ENCODE peak calls at places on chromosomes 7 and 10, in seven cellular contexts. E is mucosa of descending colon, W is OCI-LY7, P is GM12864, G is RWPE1, B is PC-3, O is AG04450. Z is an unnamed sample.

GRCh38 chr10:66799474-66799873 is 126.4 kb upstream of the LRRTM3 start:
- DNase-seq in B (peak; percentile 66), G (no peak), O (no peak), W (no peak), E (no peak), P (no peak), Z (no peak)

GRCh38 chr10:102150970-102151773 is 1.0 kb upstream of the NOLC1 start:
- DNase-seq in P (no peak), G (peak; percentile 75), W (no peak), B (peak; percentile 63), E (no peak), O (no peak), Z (no peak)

GRCh38 chr10:132575320-132576201 is 38.0 kb downstream of the INPP5A start:
- DNase-seq in O (peak; percentile 65), B (peak; percentile 96), P (no peak), E (peak; percentile 61), G (no peak), W (no peak), Z (peak; percentile 57)

GRCh38 chr10:55550241-55550640 is 749.2 kb upstream of the PCDH15 start:
- DNase-seq in B (peak; percentile 82), E (no peak), W (no peak), G (peak; percentile 3), O (no peak), P (no peak), Z (no peak)

GRCh38 chr7:2241580-2242540 is at the start of the genes MRM2 and NUDT1:
- DNase-seq in G (peak; percentile 83), E (peak; percentile 91), W (peak; percentile 87), O (peak; percentile 16), P (no peak), B (peak; percentile 83), Z (no peak)

GRCh38 chr7:96654630-96655188 is 54.9 kb downstream of the SEM1 start:
- DNase-seq in E (no peak), P (no peak), B (no peak), O (no peak), W (no peak), G (no peak), Z (no peak)

GRCh38 chr10:21293518-21294356 is 231.7 kb downstream of the SKIDA1 start:
- DNase-seq in W (no peak), B (no peak), P (no peak), G (no peak), O (no peak), E (no peak), Z (no peak)

GRCh38 chr10:79397575-79398303 is 47.7 kb downstream of the ZCCHC24 start:
- DNase-seq in G (no peak), O (no peak), E (no peak), P (no peak), W (no peak), B (no peak), Z (no peak)

GRCh38 chr10:59301067-59301674 is 61.2 kb downstream of the FAM13C start:
- DNase-seq in E (no peak), O (no peak), B (no peak), W (no peak), G (no peak), P (no peak), Z (no peak)

GRCh38 chr7:46003896-46004875 is 83.1 kb upstream of the IGFBP3 start:
- DNase-seq in O (peak; percentile 55), E (no peak), W (no peak), G (peak; percentile 79), B (peak; percentile 95), P (no peak), Z (no peak)

GRCh38 chr10:124647421-124648130 is 96.6 kb downstream of the FAM53B start:
- DNase-seq in B (peak; percentile 6), E (peak; percentile 78), W (peak; percentile 80), O (no peak), P (peak; percentile 64), G (peak; percentile 56), Z (no peak)

GRCh38 chr10:89644691-89644966 is 413 bp downstream of the PANK1 start:
- DNase-seq in B (no peak), G (no peak), W (peak; percentile 65), E (no peak), P (no peak), O (no peak), Z (no peak)

GRCh38 chr10:89651916-89652573 is 7.0 kb upstream of the PANK1 start:
- DNase-seq in G (no peak), E (no peak), O (no peak), W (peak; percentile 2), P (no peak), B (no peak), Z (no peak)

GRCh38 chr10:84214612-84215235 is 10.6 kb downstream of the LRIT2 start:
- DNase-seq in E (peak; percentile 62), B (peak; percentile 14), P (no peak), O (no peak), W (peak; percentile 52), G (no peak), Z (no peak)

GRCh38 chr10:5582736-5583135 is 58.0 kb downstream of the CALML3 start:
- DNase-seq in P (no peak), G (no peak), B (no peak), E (peak; percentile 17), W (peak; percentile 56), O (no peak), Z (no peak)

GRCh38 chr10:80283119-80283518 is 6.3 kb downstream of the MAT1A start:
- DNase-seq in E (no peak), B (no peak), O (no peak), G (no peak), W (no peak), P (no peak), Z (no peak)

GRCh38 chr10:70584366-70584765 is 18.2 kb downstream of the PRF1 start:
- DNase-seq in W (peak; percentile 59), G (no peak), B (no peak), P (no peak), E (no peak), O (no peak), Z (no peak)

GRCh38 chr10:74058071-74058470 is 60.2 kb downstream of the VCL start:
- DNase-seq in O (no peak), B (peak; percentile 94), G (no peak), E (no peak), W (peak; percentile 29), P (no peak), Z (no peak)

GRCh38 chr10:114962441-114962840 is 24.4 kb downstream of the TRUB1 start:
- DNase-seq in W (no peak), B (no peak), O (no peak), G (no peak), P (no peak), E (no peak), Z (no peak)

GRCh38 chr10:4721994-4722753 is 103.8 kb upstream of the AKR1E2 start:
- DNase-seq in O (no peak), G (no peak), W (no peak), E (no peak), B (peak; percentile 64), P (no peak), Z (peak; percentile 17)

GRCh38 chr7:107660381-107661080 is at the start of gene SLC26A4:
- DNase-seq in E (no peak), G (no peak), P (no peak), O (no peak), W (no peak), B (no peak), Z (no peak)

GRCh38 chr10:105188737-105189463 is 547.8 kb downstream of the SORCS3 start:
- DNase-seq in P (no peak), B (peak; percentile 18), W (no peak), O (no peak), G (peak; percentile 64), E (no peak), Z (no peak)

GRCh38 chr7:140060788-140061606 is 1.8 kb downstream of the PARP12 start:
- DNase-seq in W (no peak), P (no peak), G (no peak), E (no peak), O (peak; percentile 44), B (peak; percentile 26), Z (no peak)

GRCh38 chr10:116825901-116826300 is 23.4 kb upstream of the ENO4 start:
- DNase-seq in B (no peak), O (no peak), P (no peak), E (no peak), W (no peak), G (no peak), Z (no peak)

GRCh38 chr10:63520463-63521388 is 475 bp upstream of the REEP3 start:
- DNase-seq in P (no peak), E (peak; percentile 84), G (peak; percentile 70), O (no peak), W (peak; percentile 76), B (peak; percentile 95), Z (no peak)

GRCh38 chr10:71964669-71965515 is 697 bp downstream of the CHST3 start:
- DNase-seq in O (no peak), W (no peak), G (peak; percentile 71), P (no peak), B (peak; percentile 66), E (peak; percentile 41), Z (no peak)

GRCh38 chr7:115631782-115632181 is 398.8 kb downstream of the TFEC start:
- DNase-seq in W (no peak), O (no peak), G (no peak), E (no peak), B (no peak), P (no peak), Z (no peak)
- TF ChIP-seq CTCF in W (no peak), O (peak; percentile 13), G (no peak), E (no peak), B (peak; percentile 8), P (no peak), Z (no peak)

GRCh38 chr10:15660990-15661389 is 58.7 kb downstream of the ITGA8 start:
- DNase-seq in W (no peak), E (no peak), P (no peak), G (no peak), O (no peak), B (no peak), Z (no peak)
- TF ChIP-seq CTCF in W (no peak), E (no peak), P (no peak), G (no peak), O (no peak), B (no peak), Z (no peak)

GRCh38 chr10:23695825-23696420 is 257.0 kb downstream of the OTUD1 start:
- DNase-seq in B (no peak), G (no peak), E (no peak), O (no peak), P (no peak), W (no peak), Z (no peak)
- TF ChIP-seq CTCF in B (no peak), G (no peak), E (no peak), O (no peak), P (no peak), W (no peak), Z (no peak)

DNA sequence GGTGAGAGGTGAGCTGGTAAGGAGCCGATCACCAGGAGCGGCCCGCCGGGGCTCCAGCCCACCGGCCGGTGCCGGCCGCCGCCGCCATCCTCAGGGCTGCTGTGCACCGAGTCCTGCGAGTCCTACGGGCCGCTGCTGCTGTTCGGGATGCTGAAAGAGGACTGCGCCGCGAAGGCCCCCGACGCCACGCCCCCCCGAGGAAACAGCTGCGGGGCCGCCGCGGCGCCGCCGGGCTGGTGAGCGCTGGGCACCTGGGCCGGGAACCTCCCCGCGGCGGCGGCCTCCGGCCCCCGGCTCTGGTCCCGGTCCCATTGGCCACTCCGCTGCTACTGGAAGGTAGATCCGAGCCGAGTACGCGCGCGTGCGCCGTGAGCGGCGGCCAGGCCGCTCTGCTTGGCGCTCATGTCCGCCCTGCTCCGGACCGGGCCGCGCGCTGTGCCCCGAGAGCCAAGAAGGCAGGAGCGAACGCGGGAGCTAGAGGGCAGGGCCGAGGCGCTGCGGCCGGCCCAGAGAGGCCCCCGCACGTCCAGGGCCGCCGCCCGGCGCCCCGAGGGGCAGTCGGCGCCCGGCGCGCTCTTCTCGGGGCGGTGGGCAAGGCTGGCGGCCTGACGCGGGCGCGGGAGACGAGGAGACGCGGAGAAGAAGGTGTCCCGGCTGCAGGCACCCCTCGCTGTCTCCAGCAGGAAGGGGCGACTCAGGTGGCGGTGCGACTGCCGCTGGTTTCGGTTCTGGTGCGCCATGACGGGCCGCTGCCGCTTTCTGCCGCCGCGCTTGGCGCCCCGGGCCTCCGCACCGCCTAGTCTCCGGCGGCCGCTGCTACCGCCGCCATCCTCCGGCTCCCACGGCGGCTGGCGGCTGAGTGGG is 121.3 kb upstream of the WIPF3 start:
- DNase-seq in G (peak; percentile 33), O (peak; percentile 4), P (no peak), W (peak; percentile 30), E (peak; percentile 84), B (peak; percentile 77), Z (no peak)
- TF ChIP-seq CTCF in G (no peak), O (no peak), P (no peak), W (no peak), E (no peak), B (no peak), Z (no peak)